ENCODE peak calls at places on chromosomes 13 and 19, in seven cellular contexts. I, N, Z, K, H, O and U are unnamed samples.

GRCh38 chr13:31134055-31134711 is 27.5 kb downstream of the HSPH1 start:
- DNase-seq in I (no peak), N (no peak), Z (no peak), K (no peak), H (no peak), O (no peak), U (no peak)

GRCh38 chr13:73715114-73715909 is 418.9 kb downstream of the KLF12 start:
- DNase-seq in I (no peak), N (no peak), Z (no peak), K (no peak), H (no peak), O (no peak), U (no peak)

GRCh38 chr19:42286349-42287016 is 15.4 kb upstream of the PRR19 start:
- DNase-seq in I (peak; percentile 57), N (peak; percentile 63), Z (no peak), K (no peak), H (no peak), O (no peak), U (no peak)

GRCh38 chr13:72696590-72696989 is 30.8 kb downstream of the MZT1 start:
- DNase-seq in I (peak; percentile 45), N (no peak), Z (no peak), K (no peak), H (peak; percentile 46), O (no peak), U (no peak)

GRCh38 chr13:110647365-110647737 is 32.0 kb downstream of the NAXD start:
- DNase-seq in I (no peak), N (no peak), Z (no peak), K (no peak), H (no peak), O (no peak), U (no peak)

GRCh38 chr19:33512021-33512420 is 9.6 kb downstream of the PEPD start:
- DNase-seq in I (no peak), N (no peak), Z (no peak), K (no peak), H (no peak), O (no peak), U (no peak)

GRCh38 chr13:30362005-30362788 is 54.8 kb upstream of the KATNAL1 start:
- DNase-seq in I (no peak), N (no peak), Z (no peak), K (no peak), H (no peak), O (no peak), U (no peak)

GRCh38 chr19:16927883-16928282 is 39.1 kb downstream of the F2RL3 start:
- DNase-seq in I (no peak), N (no peak), Z (no peak), K (no peak), H (no peak), O (no peak), U (no peak)

GRCh38 chr19:49997709-49998108 is 27.5 kb downstream of the VRK3 start:
- DNase-seq in I (peak; percentile 42), N (no peak), Z (no peak), K (no peak), H (peak; percentile 48), O (no peak), U (no peak)

GRCh38 chr13:30861836-30862467 is 44.1 kb upstream of the MEDAG start:
- DNase-seq in I (no peak), N (no peak), Z (no peak), K (no peak), H (no peak), O (no peak), U (no peak)

GRCh38 chr19:18661346-18661745 is 22.1 kb upstream of the CRTC1 start:
- DNase-seq in I (no peak), N (no peak), Z (no peak), K (no peak), H (no peak), O (no peak), U (no peak)

GRCh38 chr13:98822238-98822606 is 69.8 kb upstream of the SLC15A1 start:
- DNase-seq in I (no peak), N (no peak), Z (no peak), K (no peak), H (no peak), O (no peak), U (no peak)

GRCh38 chr13:45564108-45564507 is 51.4 kb downstream of the ERICH6B start:
- DNase-seq in I (peak; percentile 7), N (no peak), Z (no peak), K (no peak), H (peak; percentile 71), O (no peak), U (no peak)

GRCh38 chr13:101309014-101309619 is 107.2 kb downstream of the NALCN start:
- DNase-seq in I (no peak), N (no peak), Z (no peak), K (no peak), H (peak; percentile 33), O (no peak), U (no peak)

GRCh38 chr13:28750187-28751045 is 31.6 kb upstream of the SLC46A3 start:
- DNase-seq in I (peak; percentile 70), N (no peak), Z (no peak), K (no peak), H (peak; percentile 59), O (no peak), U (no peak)

GRCh38 chr19:49422407-49423277 is 599 bp downstream of the PTH2 start:
- DNase-seq in I (peak; percentile 28), N (no peak), Z (no peak), K (no peak), H (no peak), O (peak; percentile 56), U (no peak)

GRCh38 chr13:39501711-39502324 is 101.2 kb downstream of the LHFPL6 start:
- DNase-seq in I (no peak), N (no peak), Z (no peak), K (no peak), H (no peak), O (no peak), U (no peak)

GRCh38 chr13:46614582-46614981 is 61.6 kb downstream of the LRCH1 start:
- DNase-seq in I (peak; percentile 52), N (peak; percentile 66), Z (no peak), K (no peak), H (no peak), O (no peak), U (no peak)

GRCh38 chr19:52410276-52410675 is 12.6 kb downstream of the ZNF528 start:
- DNase-seq in I (no peak), N (no peak), Z (no peak), K (no peak), H (no peak), O (no peak), U (no peak)

GRCh38 chr13:51873419-51873818 is 11.7 kb downstream of the CCDC70 start:
- DNase-seq in I (no peak), N (no peak), Z (no peak), K (no peak), H (no peak), O (no peak), U (no peak)

GRCh38 chr19:5881543-5882299 is 11.4 kb upstream of the FUT5 start:
- DNase-seq in I (no peak), N (no peak), Z (no peak), K (no peak), H (no peak), O (no peak), U (no peak)

GRCh38 chr19:1748703-1749341 is 4.5 kb upstream of the ONECUT3 start:
- DNase-seq in I (no peak), N (no peak), Z (no peak), K (no peak), H (no peak), O (no peak), U (no peak)
- H3K4me3 ChIP-seq in I (no peak overlapping the region), N (no peak overlapping the region), Z (peak overlapping the region; percentile 20), K (no peak overlapping the region), H (peak overlapping the region; percentile 70), O (peak overlapping the region; percentile 15), U (peak overlapping the region; percentile 52)

DNA sequence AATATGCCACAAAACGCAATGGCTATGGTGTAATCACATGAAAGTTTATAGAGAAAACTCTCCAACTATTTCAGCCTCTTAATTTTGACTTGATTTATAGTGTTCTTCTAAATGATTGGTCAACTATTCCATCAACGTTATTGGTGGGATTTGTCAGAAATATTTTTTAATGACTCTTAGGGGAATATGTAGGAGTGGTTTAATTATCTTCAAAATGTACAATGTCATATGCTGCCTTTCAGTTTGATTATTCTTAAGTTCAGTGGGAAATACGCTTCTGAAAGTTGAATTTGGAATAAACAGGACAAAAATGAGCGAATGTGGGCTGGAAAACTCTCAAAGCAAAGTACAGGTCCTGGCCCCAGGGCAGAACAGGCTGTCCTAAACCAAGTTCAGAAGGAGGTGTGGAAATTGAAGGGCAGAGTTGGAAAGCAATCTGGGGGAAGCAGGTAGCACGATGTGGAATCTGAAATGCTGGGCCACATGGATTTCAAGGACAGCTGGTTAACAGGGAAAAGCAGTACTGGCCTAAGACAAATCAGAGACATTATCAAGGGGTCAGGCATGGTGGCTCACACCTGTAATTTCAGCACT is 60.8 kb upstream of the MYCBP2 start:
- DNase-seq in I (no peak), N (no peak), Z (no peak), K (no peak), H (no peak), O (no peak), U (no peak)
- H3K27ac ChIP-seq in I (no peak overlapping the region), N (peak overlapping the region; percentile 12), Z (peak overlapping the region; percentile 31), K (no peak overlapping the region), H (peak overlapping the region; percentile 28), O (no peak overlapping the region), U (peak overlapping the region; percentile 68)

GRCh38 chr19:12792853-12793289 is 1.6 kb downstream of the JUNB start:
- DNase-seq in I (peak; percentile 28), N (no peak), Z (no peak), K (no peak), H (peak; percentile 19), O (peak; percentile 14), U (peak; percentile 72)

GRCh38 chr19:12796146-12797071 is 5.1 kb downstream of the JUNB start:
- DNase-seq in I (peak; percentile 80), N (peak; percentile 75), Z (no peak), K (peak; percentile 75), H (peak; percentile 94), O (peak; percentile 71), U (peak; percentile 89)

GRCh38 chr19:12794936-12795335 is 3.6 kb downstream of the JUNB start:
- DNase-seq in I (no peak), N (no peak), Z (no peak), K (no peak), H (no peak), O (peak; percentile 19), U (peak; percentile 78)

GRCh38 chr19:12793290-12794195 is 2.3 kb downstream of the JUNB start:
- DNase-seq in I (peak; percentile 97), N (peak; percentile 90), Z (peak; percentile 66), K (peak; percentile 91), H (peak; percentile 99), O (peak; percentile 94), U (peak; percentile 95)

GRCh38 chr19:12794196-12794921 is 3.1 kb downstream of the JUNB start:
- DNase-seq in I (no peak), N (no peak), Z (no peak), K (no peak), H (peak; percentile 9), O (no peak), U (peak; percentile 76)
- TF ChIP-seq CTCF in I (no peak), N (no peak), Z (no peak), K (no peak), H (no peak), O (no peak), U (no peak)

DNA sequence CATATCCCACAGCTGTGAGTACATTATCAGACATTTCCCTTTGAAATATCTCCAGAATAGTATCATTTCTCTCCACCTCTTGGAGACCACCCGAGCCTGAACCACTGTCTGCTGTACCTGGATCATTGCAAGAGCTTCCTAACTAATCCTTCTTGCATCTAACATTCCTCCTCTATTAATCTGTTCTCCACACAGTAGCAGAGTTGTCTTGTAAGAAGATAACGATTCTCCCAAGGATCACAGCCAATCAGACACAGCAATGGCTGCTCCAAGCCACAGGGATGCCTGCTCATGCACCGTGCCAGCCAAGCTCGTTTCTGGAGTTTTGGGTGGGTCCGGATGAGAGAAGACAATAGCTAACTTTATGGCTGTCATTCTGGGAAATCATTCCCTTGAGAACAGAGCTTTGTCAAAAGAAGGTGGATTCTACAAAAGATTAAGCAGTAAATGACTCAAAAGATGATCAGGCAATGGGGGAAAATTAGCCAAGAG is 14.5 kb upstream of the LAIR1 start:
- DNase-seq in I (no peak), N (no peak), Z (no peak), K (no peak), H (no peak), O (no peak), U (no peak)
- H3K4me3 ChIP-seq in I (no peak overlapping the region), N (no peak overlapping the region), Z (no peak overlapping the region), K (no peak overlapping the region), H (no peak overlapping the region), O (no peak overlapping the region), U (no peak overlapping the region)